ENCODE peak calls at places on chromosome 11, in six cellular contexts. A, S, N, T, R and L are unnamed samples.

GRCh38 chr11:10658621-10659338 is 34.8 kb downstream of the IRAG1 start:
- DNase-seq in A (no peak), S (no peak), N (no peak), T (peak; percentile 70), R (no peak), L (no peak)

GRCh38 chr11:119026970-119027369 is 3.7 kb downstream of the SLC37A4 start:
- DNase-seq in A (no peak), S (no peak), N (no peak), T (no peak), R (no peak), L (no peak)

GRCh38 chr11:65047581-65048422 is 6.8 kb downstream of the SAC3D1 start:
- DNase-seq in A (no peak), S (no peak), N (peak; percentile 62), T (peak; percentile 75), R (no peak), L (no peak)

GRCh38 chr11:61489833-61490585 is 18.5 kb upstream of the LRRC10B start:
- DNase-seq in A (peak; percentile 70), S (no peak), N (no peak), T (no peak), R (peak; percentile 74), L (no peak)

GRCh38 chr11:44823920-44824704 is 97.3 kb downstream of the TSPAN18 start:
- DNase-seq in A (peak; percentile 96), S (no peak), N (no peak), T (no peak), R (no peak), L (no peak)

GRCh38 chr11:117610901-117611300 is 186.1 kb downstream of the DSCAML1 start:
- DNase-seq in A (no peak), S (no peak), N (no peak), T (peak; percentile 35), R (no peak), L (no peak)

GRCh38 chr11:77729063-77729462 is 91.5 kb downstream of the RSF1 start:
- DNase-seq in A (no peak), S (no peak), N (no peak), T (no peak), R (no peak), L (no peak)

GRCh38 chr11:8283510-8284272 is 20.0 kb upstream of the LMO1 start:
- DNase-seq in A (peak; percentile 67), S (no peak), N (no peak), T (peak; percentile 54), R (no peak), L (no peak)

GRCh38 chr11:119155733-119156492 is 7.1 kb downstream of the ABCG4 start:
- DNase-seq in A (peak; percentile 40), S (no peak), N (no peak), T (no peak), R (no peak), L (no peak)

GRCh38 chr11:76674517-76675400 is 4.2 kb upstream of the LRRC32 start:
- DNase-seq in A (peak; percentile 28), S (no peak), N (no peak), T (no peak), R (no peak), L (no peak)

GRCh38 chr11:62671604-62672528 is at the start of the genes LBHD1 and UQCC3:
- DNase-seq in A (peak; percentile 95), S (no peak), N (peak; percentile 85), T (peak; percentile 91), R (peak; percentile 90), L (peak; percentile 77)
- TF ChIP-seq CTCF in A (no peak), S (peak; percentile 3), N (no peak), T (no peak), R (no peak), L (no peak)

GRCh38 chr11:63503492-63503891 is 2.4 kb upstream of the LGALS12 start:
- DNase-seq in A (no peak), S (no peak), N (no peak), T (no peak), R (no peak), L (no peak)
- H3K4me3 ChIP-seq in A (no peak overlapping the region), S (no peak overlapping the region), N (no peak overlapping the region), T (no peak overlapping the region), R (no peak overlapping the region), L (no peak overlapping the region)

GRCh38 chr11:75165721-75166120 is 14.8 kb downstream of the SLCO2B1 start:
- DNase-seq in A (no peak), S (no peak), N (no peak), T (no peak), R (no peak), L (no peak)
- TF ChIP-seq CTCF in A (no peak), S (no peak), N (no peak), T (no peak), R (no peak), L (no peak)

GRCh38 chr11:73047773-73048371 is 94.2 kb downstream of the FCHSD2 start:
- DNase-seq in A (no peak), S (no peak), N (no peak), T (no peak), R (no peak), L (no peak)
- H3K4me3 ChIP-seq in A (no peak overlapping the region), S (peak overlapping the region; percentile 6), N (no peak overlapping the region), T (no peak overlapping the region), R (no peak overlapping the region), L (no peak overlapping the region)

GRCh38 chr11:62601114-62601363 is 626 bp downstream of the MTA2 start:
- DNase-seq in A (no peak), S (no peak), N (no peak), T (peak; percentile 80), R (no peak), L (no peak)

GRCh38 chr11:62603072-62603408 is 1.4 kb upstream of the MTA2 start:
- DNase-seq in A (no peak), S (no peak), N (no peak), T (no peak), R (peak; percentile 13), L (no peak)

GRCh38 chr11:62603771-62604170 is 2.1 kb upstream of the MTA2 start:
- DNase-seq in A (no peak), S (no peak), N (peak; percentile 47), T (no peak), R (no peak), L (no peak)

GRCh38 chr11:62601364-62602140 is at the start of gene MTA2:
- DNase-seq in A (peak; percentile 99), S (peak; percentile 89), N (peak; percentile 99), T (peak; percentile 99), R (peak; percentile 97), L (peak; percentile 97)

DNA sequence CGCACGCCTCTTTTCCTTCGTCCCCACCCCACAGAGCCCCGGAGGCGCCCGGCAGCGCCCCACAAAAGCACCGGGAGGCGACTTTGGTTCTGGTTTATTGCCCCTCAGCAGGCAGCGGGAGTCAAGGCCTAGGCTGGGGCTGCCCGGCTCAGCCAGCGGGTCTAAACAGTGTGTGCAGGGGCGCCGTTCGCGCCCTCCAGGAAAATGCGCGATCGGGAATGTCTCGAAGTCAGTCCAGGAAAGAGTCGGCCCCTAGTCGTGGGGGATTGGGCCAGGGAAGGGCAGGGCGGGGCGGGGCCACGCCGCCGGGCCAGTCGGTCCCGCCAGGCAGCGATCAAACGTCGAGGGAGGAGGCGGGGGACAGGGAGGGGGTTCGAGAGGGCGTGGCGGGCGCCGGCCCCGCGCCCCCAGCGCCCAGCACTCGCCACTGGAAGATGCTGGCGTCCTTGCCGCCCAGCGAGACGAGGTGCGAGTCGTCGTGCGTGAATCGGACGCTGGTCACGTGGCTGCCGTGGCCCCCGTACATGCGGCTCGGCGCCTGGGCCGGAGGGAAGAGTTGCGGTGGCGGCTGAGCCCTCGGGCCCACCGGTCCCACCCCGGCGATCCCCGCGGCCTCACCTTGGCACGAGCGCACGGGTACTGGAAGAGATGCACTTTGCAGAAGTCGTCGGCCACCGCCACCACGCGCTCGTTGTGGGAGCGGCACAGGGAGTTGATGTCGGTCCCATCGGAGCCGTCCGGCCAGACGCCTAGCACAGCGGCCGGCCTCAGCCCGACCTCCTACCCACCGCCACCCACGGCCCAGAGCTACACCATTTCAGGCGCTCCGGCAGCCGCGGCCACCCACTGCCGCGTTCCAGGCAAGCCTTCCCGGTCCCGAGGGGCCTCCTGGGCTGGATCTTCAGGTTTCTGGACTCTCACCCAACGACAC is 741 bp upstream of the MTA2 start:
- DNase-seq in A (peak; percentile 79), S (no peak), N (peak; percentile 85), T (peak; percentile 89), R (peak; percentile 57), L (no peak)
- TF ChIP-seq CTCF in A (peak; percentile 5), S (peak; percentile 14), N (peak; percentile 23), T (peak; percentile 6), R (no peak), L (peak; percentile 25)

GRCh38 chr11:94739331-94739730 is 28.8 kb upstream of the AMOTL1 start:
- DNase-seq in A (peak; percentile 6), S (no peak), N (no peak), T (no peak), R (no peak), L (no peak)

GRCh38 chr11:94740975-94741707 is 27.0 kb upstream of the AMOTL1 start:
- DNase-seq in A (peak; percentile 71), S (no peak), N (peak; percentile 70), T (peak; percentile 74), R (peak; percentile 63), L (peak; percentile 44)

GRCh38 chr11:94738746-94739145 is 29.4 kb upstream of the AMOTL1 start:
- DNase-seq in A (no peak), S (no peak), N (no peak), T (no peak), R (no peak), L (no peak)

GRCh38 chr11:94742645-94743044 is 25.5 kb upstream of the AMOTL1 start:
- DNase-seq in A (no peak), S (no peak), N (no peak), T (no peak), R (no peak), L (no peak)

DNA sequence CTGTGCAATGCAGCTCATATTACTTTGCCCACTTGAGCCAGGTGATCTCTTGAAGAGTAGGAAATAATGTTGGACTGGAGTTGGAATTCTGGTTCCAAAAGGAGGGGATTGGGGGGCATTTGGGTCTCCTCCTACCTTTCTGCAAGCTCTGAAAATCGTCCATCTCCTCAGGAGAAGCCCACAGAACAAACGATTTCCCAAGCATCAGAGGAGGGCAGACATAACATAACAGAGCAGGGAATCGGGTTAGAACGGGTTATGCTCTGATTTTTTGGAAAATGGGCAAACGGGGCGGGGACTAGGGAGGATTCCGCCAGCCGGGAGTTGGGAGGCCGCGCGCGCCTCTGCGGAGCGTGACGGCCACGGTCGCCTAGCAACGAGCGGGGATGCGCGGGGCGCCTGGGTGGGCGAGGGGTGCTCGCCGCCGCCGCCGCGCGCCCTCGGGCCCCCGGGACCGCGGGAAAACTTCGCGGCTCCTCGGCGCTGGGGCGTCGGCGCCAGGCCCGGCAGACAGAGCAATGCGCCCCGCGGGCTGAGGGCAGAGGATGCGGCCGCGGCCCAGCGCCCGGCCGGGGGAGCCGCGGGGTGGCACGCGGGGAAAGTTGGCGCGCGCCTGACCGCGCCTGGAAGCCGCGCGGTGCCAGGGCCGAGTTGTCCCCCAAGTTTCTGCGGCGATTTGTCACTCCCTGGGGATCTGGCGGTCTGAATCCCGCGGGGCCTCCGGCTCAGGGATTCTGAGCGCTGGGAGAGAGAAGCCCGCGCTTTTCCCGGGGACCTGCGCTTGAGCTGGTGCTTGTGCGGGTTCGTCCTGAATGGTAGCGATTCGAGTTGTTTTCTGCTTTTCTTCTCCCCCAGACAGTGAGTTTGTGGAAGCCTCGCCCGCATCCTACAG is 27.8 kb upstream of the AMOTL1 start:
- DNase-seq in A (peak; percentile 81), S (no peak), N (peak; percentile 77), T (peak; percentile 85), R (no peak), L (no peak)
- H3K4me3 ChIP-seq in A (peak overlapping the region; percentile 51), S (peak overlapping the region; percentile 74), N (peak overlapping the region; percentile 70), T (peak overlapping the region; percentile 70), R (peak overlapping the region; percentile 62), L (peak overlapping the region; percentile 60)